ENCODE peak calls at places on chromosomes 5 and 9, in four cellular contexts. B is transverse colon, P is hepatocyte, V is bronchial epithelial cell. A is an unnamed sample.

GRCh38 chr9:99050292-99050911 is 54.5 kb upstream of the TGFBR1 start:
- DNase-seq in P (peak; percentile 48), V (peak; percentile 74), B (no peak), A (no peak)

GRCh38 chr5:81878333-81878732 is 93.5 kb upstream of the ATG10 start:
- DNase-seq in P (no peak), B (no peak), V (no peak), A (no peak)

GRCh38 chr5:138128344-138128743 is 10.9 kb downstream of the NME5 start:
- DNase-seq in P (no peak), B (no peak), V (no peak), A (no peak)

GRCh38 chr9:134791009-134791408 is 89.6 kb upstream of the FCN2 start:
- DNase-seq in P (no peak), V (no peak), B (no peak), A (no peak)

GRCh38 chr9:14441976-14442651 is 128.2 kb upstream of the NFIB start:
- DNase-seq in V (no peak), P (peak; percentile 39), B (no peak), A (no peak)

GRCh38 chr5:65198777-65199120 is 283.0 kb downstream of the ADAMTS6 start:
- DNase-seq in B (no peak), V (peak; percentile 98), P (no peak), A (no peak)

GRCh38 chr5:131747180-131748105 is 49.4 kb downstream of the FNIP1 start:
- DNase-seq in P (no peak), V (peak; percentile 38), B (no peak), A (no peak)

GRCh38 chr5:927172-928015 is 34.7 kb downstream of the TRIP13 start:
- DNase-seq in P (no peak), V (no peak), B (no peak), A (no peak)

GRCh38 chr9:127035948-127036347 is 86.5 kb downstream of the ANGPTL2 start:
- DNase-seq in B (no peak), P (no peak), V (no peak), A (no peak)

GRCh38 chr5:34895641-34896419 is 19.5 kb downstream of the RAD1 start:
- DNase-seq in P (peak; percentile 15), B (no peak), V (no peak), A (no peak)

GRCh38 chr9:101369286-101369685 is 15.5 kb downstream of the BAAT start:
- DNase-seq in P (no peak), B (no peak), V (peak; percentile 61), A (no peak)

GRCh38 chr5:53331463-53331862 is 149.0 kb upstream of the FST start:
- DNase-seq in B (no peak), P (no peak), V (peak; percentile 99), A (no peak)

GRCh38 chr9:128286435-128286834 is 10.4 kb downstream of the SWI5 start:
- DNase-seq in V (no peak), B (no peak), P (peak; percentile 32), A (no peak)

GRCh38 chr5:154487541-154487940 is 9.5 kb upstream of the HAND1 start:
- DNase-seq in V (no peak), B (no peak), P (no peak), A (peak; percentile 65)

GRCh38 chr5:31948006-31948405 is 226.1 kb downstream of the GOLPH3 start:
- DNase-seq in V (peak; percentile 93), P (no peak), B (no peak), A (no peak)

GRCh38 chr5:140256726-140257125 is 46.2 kb downstream of the PFDN1 start:
- DNase-seq in B (no peak), V (no peak), P (no peak), A (no peak)

GRCh38 chr5:90562331-90562730 is 3.7 kb downstream of the ADGRV1 start:
- DNase-seq in P (no peak), B (no peak), V (no peak), A (no peak)

DNA sequence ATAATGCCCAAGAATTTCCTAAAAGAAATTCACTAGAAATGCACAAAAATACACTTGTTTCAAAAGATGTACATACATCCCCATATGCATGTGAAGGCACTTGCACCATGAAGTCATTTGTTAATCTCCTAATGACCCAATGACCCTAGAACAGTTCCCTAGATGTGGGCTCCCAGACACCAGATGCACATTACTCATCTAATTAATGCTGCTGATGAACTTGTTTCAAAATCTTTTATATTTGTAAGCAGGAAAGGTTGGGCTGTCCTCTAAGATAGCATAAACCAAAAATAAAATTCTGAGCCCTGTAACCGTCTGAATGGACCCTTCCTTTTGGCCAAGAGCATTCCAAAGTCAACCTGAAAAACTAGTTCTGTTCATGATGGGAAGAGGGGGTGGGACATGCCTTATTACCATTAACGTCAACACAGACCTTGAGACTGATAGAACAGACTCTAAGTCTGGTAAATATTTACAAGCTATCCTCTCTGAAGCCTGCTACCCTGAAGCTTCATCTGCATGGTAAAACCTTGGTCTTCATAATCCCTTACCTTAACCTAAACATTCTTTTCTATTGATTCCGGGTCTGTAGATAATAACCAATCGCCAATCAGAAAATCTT is 91.0 kb upstream of the DAPK1 start:
- DNase-seq in B (no peak), V (peak; percentile 10), P (peak; percentile 21), A (no peak)
- H3K4me3 ChIP-seq in B (no peak overlapping the region), V (no peak overlapping the region), P (no peak overlapping the region), A (no peak overlapping the region)

GRCh38 chr9:68705636-68706578 is 867 bp downstream of the PIP5K1B start:
- DNase-seq in P (peak; percentile 12), V (no peak), B (peak; percentile 67), A (no peak)
- TF ChIP-seq CTCF in P (peak; percentile 22), V (no peak), B (peak; percentile 12), A (no peak)

GRCh38 chr9:95463145-95464060 is 53.4 kb downstream of the PTCH1 start:
- DNase-seq in B (no peak), V (no peak), P (no peak), A (no peak)
- H3K4me3 ChIP-seq in B (no peak overlapping the region), V (no peak overlapping the region), P (no peak overlapping the region), A (peak overlapping the region; percentile 28)

GRCh38 chr5:135462304-135462703 is 10.2 kb upstream of the TIFAB start:
- DNase-seq in P (peak; percentile 78), V (peak; percentile 54), B (peak; percentile 43), A (peak; percentile 49)
- TF ChIP-seq CTCF in P (peak; percentile 58), V (peak; percentile 65), B (peak; percentile 25), A (peak; percentile 66)

A was measured in GM12864.